ENCODE peak calls at places on chromosomes 5 and 9, in seven cellular contexts. W is GM23338; K is renal cortical epithelial cell; V is activated T-cell treated with anti-CD3 and anti-CD28 coated beads, Interleukin-2, amount 50 U/mL, for 1 hour; A is activated naive CD4-positive, alpha-beta T cell; O is T-helper 2 cell; Q is activated naive CD8-positive, alpha-beta T cell treated with anti-CD3 and anti-CD28 coated beads, Interleukin-2, amount 50 U/mL, for 24 hours. Y is an unnamed sample.

GRCh38 chr9:92564479-92564878 is 28.7 kb upstream of the ECM2 start:
- DNase-seq in Q (no peak), V (no peak), W (no peak), O (no peak), A (no peak), K (no peak), Y (no peak)

GRCh38 chr9:27353405-27354229 is 56.7 kb upstream of the EQTN start:
- DNase-seq in W (no peak), Q (no peak), V (no peak), A (no peak), K (no peak), O (no peak), Y (no peak)

GRCh38 chr5:124043456-124043855 is 531.5 kb downstream of the CSNK1G3 start:
- DNase-seq in O (no peak), A (no peak), K (peak), V (no peak), W (peak), Q (no peak), Y (no peak)

GRCh38 chr5:38207343-38207742 is 51.0 kb upstream of the EGFLAM start:
- DNase-seq in Q (no peak), K (peak), V (no peak), A (no peak), O (no peak), W (peak), Y (no peak)

GRCh38 chr9:114078021-114078780 is at the start of gene AMBP:
- DNase-seq in W (peak), V (no peak), K (peak), O (no peak), A (no peak), Q (no peak), Y (no peak)

GRCh38 chr5:16673241-16673998 is 56.6 kb upstream of the RETREG1 start:
- DNase-seq in O (no peak), K (no peak), V (peak), W (no peak), A (peak), Q (peak), Y (no peak)

GRCh38 chr5:163917741-163918140 is 412.3 kb downstream of the MAT2B start:
- DNase-seq in K (no peak), W (no peak), V (no peak), Q (no peak), A (no peak), O (no peak), Y (no peak)

GRCh38 chr9:127877566-127877998 is at the start of gene AK1:
- DNase-seq in K (no peak), A (no peak), Q (no peak), W (peak), V (no peak), O (no peak), Y (peak)

GRCh38 chr5:31664566-31664965 is 25.6 kb downstream of the PDZD2 start:
- DNase-seq in O (no peak), Q (no peak), W (peak), K (peak), V (no peak), A (no peak), Y (no peak)

GRCh38 chr5:177452688-177453638 is 6.3 kb downstream of the PRR7 start:
- DNase-seq in V (no peak), Q (no peak), K (no peak), O (no peak), A (no peak), W (no peak), Y (no peak)

GRCh38 chr9:110110154-110110553 is 97.8 kb downstream of the C9orf152 start:
- DNase-seq in V (no peak), O (no peak), K (no peak), Q (no peak), W (no peak), A (no peak), Y (no peak)

GRCh38 chr5:172774561-172775271 is 3.7 kb upstream of the DUSP1 start:
- DNase-seq in K (no peak), V (no peak), Q (no peak), O (no peak), W (no peak), A (no peak), Y (no peak)